ENCODE peak calls at places on chromosomes 12 and 14, in nine cellular contexts. J is tibial artery; F is testis; S is HCT116; R is lower lobe of right lung; O is uterus; N is aorta; T is CD8-positive, alpha-beta T cell; W is retinal pigment epithelial cell. C is an unnamed sample.

GRCh38 chr12:58765653-58766554 is 154.4 kb downstream of the LRIG3 start:
- DNase-seq in S (no peak), N (no peak), O (no peak), R (no peak), W (no peak), T (no peak), F (no peak), J (no peak), C (no peak)

GRCh38 chr12:124388679-124389536 is 94.0 kb downstream of the RFLNA start:
- DNase-seq in R (peak; percentile 89), F (peak; percentile 92), T (peak; percentile 50), J (peak; percentile 97), O (peak; percentile 87), W (no peak), N (peak; percentile 97), S (no peak), C (no peak)

GRCh38 chr12:6903712-6904111 is 910 bp upstream of the LRRC23 start:
- DNase-seq in W (no peak), S (no peak), R (no peak), T (no peak), N (no peak), J (no peak), F (no peak), O (no peak), C (no peak)

GRCh38 chr14:68274722-68275121 is 455.1 kb downstream of the RAD51B start:
- DNase-seq in J (no peak), S (no peak), R (no peak), W (no peak), N (no peak), O (no peak), F (no peak), T (no peak), C (no peak)

GRCh38 chr12:125331342-125332052 is 266.3 kb downstream of the AACS start:
- DNase-seq in T (no peak), S (no peak), N (no peak), R (no peak), W (no peak), F (peak; percentile 65), J (no peak), O (no peak), C (no peak)

GRCh38 chr12:5244513-5244972 is 187.4 kb upstream of the NTF3 start:
- DNase-seq in O (no peak), R (no peak), F (no peak), N (no peak), J (no peak), W (no peak), S (no peak), T (no peak), C (no peak)

GRCh38 chr14:64117671-64118402 is 176.3 kb downstream of the ESR2 start:
- DNase-seq in F (peak; percentile 69), J (peak; percentile 92), S (no peak), W (peak; percentile 86), O (no peak), N (peak; percentile 92), R (no peak), T (no peak), C (no peak)

GRCh38 chr12:2443766-2444165 is 351.0 kb upstream of the FKBP4 start:
- DNase-seq in O (no peak), S (no peak), F (no peak), W (no peak), J (no peak), N (no peak), T (no peak), R (no peak), C (no peak)

GRCh38 chr14:79831198-79831890 is 380.0 kb downstream of the DIO2 start:
- DNase-seq in T (no peak), O (no peak), S (no peak), N (no peak), W (peak; percentile 74), F (no peak), J (no peak), R (no peak), C (no peak)

GRCh38 chr12:65649126-65649525 is 175.2 kb upstream of the HMGA2 start:
- DNase-seq in W (peak; percentile 99), R (no peak), S (peak; percentile 98), F (no peak), N (no peak), O (peak; percentile 24), J (no peak), T (no peak), C (no peak)

GRCh38 chr12:42798811-42799438 is 209.4 kb upstream of the PRICKLE1 start:
- DNase-seq in R (no peak), S (no peak), W (no peak), F (no peak), O (no peak), J (no peak), N (no peak), T (no peak), C (no peak)

GRCh38 chr14:101726954-101727302 is 34.6 kb upstream of the PPP2R5C start:
- DNase-seq in J (no peak), R (no peak), O (no peak), S (no peak), W (no peak), T (no peak), F (no peak), N (no peak), C (no peak)

GRCh38 chr12:108833355-108833733 is 24.0 kb downstream of the SSH1 start:
- DNase-seq in N (peak; percentile 92), S (peak; percentile 71), R (peak; percentile 64), T (no peak), J (no peak), F (no peak), O (no peak), W (peak; percentile 97), C (no peak)

GRCh38 chr12:50185975-50186663 is 18.9 kb upstream of the CERS5 start:
- DNase-seq in T (no peak), N (no peak), F (no peak), W (no peak), O (no peak), J (no peak), R (no peak), S (no peak), C (no peak)
- H3K4me3 ChIP-seq in T (no peak overlapping the region), N (no peak overlapping the region), F (no peak overlapping the region), W (no peak overlapping the region), O (no peak overlapping the region), J (no peak overlapping the region), R (no peak overlapping the region), S (no peak overlapping the region), C (no peak overlapping the region)

DNA sequence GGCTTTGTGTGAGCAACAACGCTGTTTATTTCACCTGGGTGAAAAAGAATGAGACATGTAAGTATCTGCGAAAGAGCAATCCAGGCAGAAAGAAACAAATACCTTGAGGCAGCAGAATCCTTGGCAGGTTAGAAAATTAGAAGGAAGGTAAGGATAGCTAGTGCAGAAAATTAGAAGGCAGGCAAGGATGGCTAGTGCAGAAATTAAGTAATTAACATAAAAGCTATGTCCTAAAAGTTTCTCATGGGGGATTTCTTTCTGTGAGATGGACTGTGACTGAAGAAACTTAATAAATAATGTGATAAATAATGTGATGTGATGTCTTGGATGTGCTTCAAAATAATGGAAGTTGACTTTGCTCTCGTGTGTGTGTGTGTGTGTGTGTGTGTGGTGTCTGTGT is 9.9 kb upstream of the TRIP11 start:
- DNase-seq in O (no peak), R (no peak), F (no peak), N (no peak), S (no peak), J (no peak), T (no peak), W (no peak), C (no peak)
- H3K4me3 ChIP-seq in O (no peak overlapping the region), R (no peak overlapping the region), F (no peak overlapping the region), N (no peak overlapping the region), S (no peak overlapping the region), J (no peak overlapping the region), T (no peak overlapping the region), W (no peak overlapping the region), C (no peak overlapping the region)

DNA sequence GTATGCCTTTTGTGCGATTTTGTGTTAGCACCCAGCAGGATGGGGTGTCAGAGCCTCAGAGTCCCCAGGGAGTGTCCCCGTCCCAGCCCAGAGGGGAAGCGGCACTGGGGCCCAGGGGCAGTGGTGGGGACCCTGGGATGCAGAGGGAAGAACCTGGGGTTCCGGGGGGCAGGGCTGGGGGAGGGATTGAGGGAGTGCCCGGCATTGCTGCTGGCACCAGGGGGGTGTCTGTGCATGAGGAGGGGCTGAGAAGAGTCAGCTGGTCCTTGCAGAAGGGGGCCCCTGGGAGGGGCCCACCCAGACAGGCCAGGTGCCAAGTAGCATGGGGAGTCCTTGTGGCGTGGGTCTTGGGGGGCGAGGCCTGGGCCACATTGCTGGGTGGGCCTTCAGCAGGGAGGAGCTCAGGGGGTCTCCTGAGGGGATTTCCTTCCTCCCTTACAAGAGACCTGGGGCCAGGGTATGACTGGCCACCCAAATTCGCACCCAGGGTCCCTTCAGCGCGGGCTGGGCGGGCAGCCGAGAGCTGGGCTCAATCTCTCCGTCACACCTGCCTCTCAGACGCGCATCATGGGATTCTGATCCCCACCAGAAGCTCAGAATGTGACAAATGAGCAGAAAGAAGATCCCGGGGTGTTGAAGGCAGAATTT is 72.3 kb downstream of the KIF26A start:
- DNase-seq in O (no peak), J (no peak), R (peak; percentile 24), F (no peak), N (peak; percentile 43), T (no peak), W (no peak), S (no peak), C (no peak)
- H3K4me3 ChIP-seq in O (no peak overlapping the region), J (no peak overlapping the region), R (no peak overlapping the region), F (no peak overlapping the region), N (no peak overlapping the region), T (no peak overlapping the region), W (no peak overlapping the region), S (no peak overlapping the region), C (no peak overlapping the region)

GRCh38 chr12:94143444-94143843 is 4.9 kb upstream of the PLXNC1 start:
- DNase-seq in T (no peak), F (no peak), J (no peak), N (no peak), S (no peak), R (no peak), O (no peak), W (no peak), C (no peak)
- H3K4me3 ChIP-seq in T (no peak overlapping the region), F (no peak overlapping the region), J (no peak overlapping the region), N (no peak overlapping the region), S (no peak overlapping the region), R (no peak overlapping the region), O (no peak overlapping the region), W (no peak overlapping the region), C (no peak overlapping the region)

DNA sequence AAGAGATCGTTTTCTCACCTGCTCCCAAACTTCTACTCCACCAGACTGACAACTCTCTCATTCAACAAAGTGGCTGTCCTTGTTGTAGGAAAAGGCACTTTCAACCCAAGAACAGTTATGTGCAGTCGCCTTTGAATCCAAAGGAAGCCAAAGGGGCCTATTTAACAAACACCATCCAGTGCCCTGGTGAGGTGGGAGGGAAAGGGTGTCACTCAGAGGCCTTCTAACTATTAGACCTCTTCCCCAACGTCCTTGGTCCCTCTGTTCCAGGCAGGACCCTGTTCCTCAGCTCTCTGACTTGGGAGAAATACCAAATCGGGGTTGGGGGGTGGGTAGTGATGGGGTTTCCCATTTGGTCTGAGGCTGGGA is 3.2 kb downstream of the SIX4 start:
- DNase-seq in W (no peak), R (no peak), T (no peak), J (no peak), O (no peak), S (no peak), N (no peak), F (no peak), C (no peak)
- H3K4me3 ChIP-seq in W (peak overlapping the region; percentile 88), R (peak overlapping the region; percentile 75), T (no peak overlapping the region), J (peak overlapping the region; percentile 71), O (no peak overlapping the region), S (peak overlapping the region; percentile 77), N (no peak overlapping the region), F (peak overlapping the region; percentile 67), C (no peak overlapping the region)

C was measured in Jurkat, Clone E6-1.